ENCODE peak calls at places on chromosomes 1 and 21, in seven cellular contexts. O, K, Y, X, I, V and P are unnamed samples.

GRCh38 chr1:182595641-182596240 is 6.7 kb upstream of the RNASEL start:
- DNase-seq in O (peak; percentile 72), K (no peak), Y (peak; percentile 30), X (peak; percentile 90), I (peak; percentile 69), V (no peak), P (no peak)

GRCh38 chr21:28132713-28133112 is 860.0 kb downstream of the LTN1 start:
- DNase-seq in O (no peak), K (no peak), Y (no peak), X (no peak), I (no peak), V (no peak), P (no peak)

GRCh38 chr21:46605759-46606426 is 1.0 kb upstream of the S100B start:
- DNase-seq in O (peak; percentile 13), K (peak; percentile 53), Y (no peak), X (no peak), I (no peak), V (peak; percentile 32), P (peak; percentile 65)

GRCh38 chr1:210222288-210223006 is 10.1 kb upstream of the SERTAD4 start:
- DNase-seq in O (no peak), K (no peak), Y (no peak), X (no peak), I (no peak), V (no peak), P (no peak)

GRCh38 chr21:25934771-25935224 is 200.0 kb downstream of the GABPA start:
- DNase-seq in O (no peak), K (no peak), Y (peak; percentile 44), X (no peak), I (no peak), V (no peak), P (no peak)

GRCh38 chr1:2270260-2271100 is 42.4 kb downstream of the SKI start:
- DNase-seq in O (no peak), K (no peak), Y (peak; percentile 50), X (no peak), I (peak; percentile 93), V (no peak), P (no peak)

GRCh38 chr1:109632671-109633346 is 13.2 kb downstream of the AMPD2 start:
- DNase-seq in O (no peak), K (no peak), Y (no peak), X (peak; percentile 35), I (peak; percentile 92), V (no peak), P (no peak)

GRCh38 chr1:183235503-183235902 is 49.4 kb downstream of the LAMC2 start:
- DNase-seq in O (no peak), K (no peak), Y (no peak), X (no peak), I (no peak), V (no peak), P (no peak)

GRCh38 chr1:208766812-208767211 is 522.6 kb upstream of the PLXNA2 start:
- DNase-seq in O (no peak), K (no peak), Y (no peak), X (no peak), I (no peak), V (no peak), P (no peak)

GRCh38 chr1:22941257-22941656 is 31.4 kb downstream of the LACTBL1 start:
- DNase-seq in O (no peak), K (no peak), Y (no peak), X (no peak), I (no peak), V (no peak), P (no peak)

GRCh38 chr1:22935450-22935849 is 37.2 kb downstream of the LACTBL1 start:
- DNase-seq in O (peak; percentile 47), K (no peak), Y (no peak), X (no peak), I (no peak), V (no peak), P (no peak)

GRCh38 chr1:22932803-22933470 is 39.7 kb downstream of the LACTBL1 start:
- DNase-seq in O (no peak), K (no peak), Y (no peak), X (no peak), I (no peak), V (no peak), P (no peak)

DNA sequence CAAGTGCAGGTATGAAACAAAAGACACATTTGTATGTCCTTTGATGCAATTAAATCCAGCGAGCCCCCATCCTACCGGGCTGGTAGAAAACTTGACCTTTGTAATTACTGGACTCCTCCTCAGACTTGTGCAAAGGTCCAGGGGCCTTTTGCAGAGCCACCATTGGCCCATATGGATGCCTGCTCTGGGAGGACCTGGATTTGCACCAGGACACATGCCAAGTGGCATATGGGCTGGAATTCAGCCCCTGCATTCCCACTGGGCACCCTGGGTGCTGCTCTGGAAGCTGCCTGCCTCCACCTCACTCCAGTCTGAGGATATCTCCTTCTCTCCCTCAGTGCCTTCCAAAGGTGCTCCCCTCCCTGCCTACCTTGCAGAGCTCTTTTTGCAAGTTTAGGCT is 36.0 kb downstream of the LACTBL1 start:
- DNase-seq in O (no peak), K (no peak), Y (no peak), X (no peak), I (no peak), V (no peak), P (no peak)
- TF ChIP-seq TAF1 in O (no peak), K (no peak), Y (no peak), X (no peak), I (no peak), V (no peak), P (no peak)

GRCh38 chr1:202270871-202271326 is 70.8 kb downstream of the UBE2T start:
- DNase-seq in O (no peak), K (no peak), Y (no peak), X (peak; percentile 41), I (no peak), V (no peak), P (no peak)
- TF ChIP-seq POLR2AphosphoS5 in O (no peak), K (no peak), Y (no peak), X (no peak), I (no peak), V (no peak), P (no peak)

DNA sequence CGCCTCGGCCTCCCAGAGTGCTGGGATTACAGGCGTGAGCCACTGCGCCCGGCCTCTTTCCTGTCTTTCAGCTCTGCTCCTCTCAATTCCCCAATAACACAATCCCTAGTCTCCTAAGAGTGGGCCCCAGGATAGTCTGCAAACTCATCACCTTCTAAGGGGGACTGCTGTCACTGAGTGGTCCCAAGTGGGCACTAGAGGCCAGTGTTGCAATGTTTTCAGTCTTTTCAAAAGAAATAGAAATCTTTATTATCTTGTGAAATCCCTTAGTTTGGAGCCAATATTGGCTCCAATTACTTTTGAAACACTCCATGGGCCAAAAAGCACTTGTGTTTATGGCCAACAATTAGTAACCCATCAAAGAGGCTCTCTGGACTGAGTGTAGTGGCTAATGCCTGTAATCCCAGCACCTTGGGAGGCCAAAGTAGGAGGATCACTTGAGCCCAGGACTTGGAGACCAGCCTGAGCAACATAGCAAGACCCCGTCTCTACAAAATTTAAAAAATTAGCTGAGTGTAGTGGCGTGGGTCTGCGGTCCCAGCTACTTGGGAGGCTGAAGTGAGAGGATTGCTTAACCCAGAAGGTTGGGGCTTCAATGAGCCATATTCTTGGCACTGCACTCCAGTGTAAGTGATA is 28.6 kb upstream of the ZNF697 start:
- DNase-seq in O (no peak), K (no peak), Y (no peak), X (no peak), I (no peak), V (no peak), P (no peak)
- TF ChIP-seq TAF1 in O (no peak), K (no peak), Y (no peak), X (no peak), I (no peak), V (no peak), P (no peak)

DNA sequence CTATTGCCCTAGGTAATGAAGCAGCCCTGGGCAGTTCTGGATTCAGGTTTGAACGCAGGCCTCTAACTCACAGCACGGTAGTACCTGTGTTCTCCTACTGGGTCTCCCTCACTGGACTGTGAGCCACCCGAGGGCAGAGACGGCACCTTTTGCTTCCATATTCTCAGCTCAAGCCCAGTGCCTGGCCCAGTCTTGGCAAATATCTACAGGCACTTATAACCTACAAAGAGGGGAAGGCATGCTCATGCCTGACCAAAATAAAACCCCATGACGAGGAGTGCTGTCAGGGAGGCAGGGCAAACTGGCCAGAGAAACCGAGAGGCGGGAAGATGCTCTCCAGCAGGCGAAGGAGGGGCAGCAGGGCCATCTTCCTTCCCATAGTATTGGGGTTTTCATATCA is 91.1 kb downstream of the DDX20 start:
- DNase-seq in O (no peak), K (no peak), Y (no peak), X (no peak), I (no peak), V (no peak), P (no peak)
- TF ChIP-seq POLR2AphosphoS5 in O (no peak), K (no peak), Y (no peak), X (no peak), I (no peak), V (no peak), P (no peak)

DNA sequence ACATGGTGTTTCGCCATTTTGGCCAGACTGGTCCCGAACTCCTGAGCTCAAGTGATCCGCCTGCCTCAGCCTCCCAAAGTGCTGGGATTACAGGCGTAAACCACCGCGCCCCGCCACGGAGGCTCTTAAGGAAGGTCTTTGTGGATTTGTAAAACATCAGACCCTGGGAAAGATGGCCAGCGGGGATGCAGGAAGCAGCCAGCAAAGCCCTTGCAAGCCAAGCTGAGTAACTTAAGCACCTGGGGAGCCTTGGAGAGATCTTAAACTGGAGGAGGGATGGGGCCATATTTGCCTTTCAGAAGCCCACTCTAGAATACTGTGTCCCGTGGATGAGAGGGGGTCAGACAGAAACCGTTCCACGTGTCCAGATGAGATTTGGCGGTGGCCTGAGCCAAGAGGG is 11.8 kb downstream of the C1orf216 start:
- DNase-seq in O (peak; percentile 8), K (no peak), Y (no peak), X (no peak), I (no peak), V (no peak), P (no peak)
- TF ChIP-seq TAF1 in O (no peak), K (no peak), Y (no peak), X (no peak), I (no peak), V (no peak), P (no peak)

DNA sequence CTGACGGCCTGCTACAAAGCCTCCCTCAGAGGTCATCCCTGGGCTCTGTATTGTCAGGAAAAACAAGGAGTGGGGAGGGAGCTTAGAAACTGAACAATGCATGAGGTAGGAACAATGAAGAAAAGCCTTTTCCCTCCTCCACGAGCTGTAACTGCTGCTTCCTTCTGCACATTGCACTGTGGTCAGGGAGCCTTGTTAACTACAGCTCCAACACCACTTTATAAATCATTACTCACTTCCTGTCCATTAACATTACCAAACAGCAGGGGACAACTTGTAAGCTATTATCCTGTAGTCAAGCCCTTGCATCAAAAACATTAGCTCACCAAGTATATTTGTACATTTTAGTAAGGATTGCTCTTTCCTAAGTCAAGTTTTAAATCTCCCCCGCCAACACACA is 336.0 kb upstream of the NR5A2 start:
- DNase-seq in O (no peak), K (no peak), Y (no peak), X (no peak), I (no peak), V (no peak), P (no peak)
- TF ChIP-seq POLR2AphosphoS5 in O (no peak), K (no peak), Y (no peak), X (no peak), I (no peak), V (no peak), P (no peak)

GRCh38 chr1:29677028-29678024 is 441.0 kb downstream of the PTPRU start:
- DNase-seq in O (no peak), K (no peak), Y (no peak), X (peak; percentile 24), I (no peak), V (no peak), P (no peak)
- TF ChIP-seq TAF1 in O (no peak), K (no peak), Y (no peak), X (no peak), I (no peak), V (no peak), P (no peak)